ENCODE peak calls at places on chromosomes 13 and 19, in six cellular contexts. Y, X, N, V, C and U are unnamed samples.

GRCh38 chr13:26050568-26051230 is 1.1 kb downstream of the SHISA2 start:
- DNase-seq in Y (peak; percentile 65), X (no peak), N (peak; percentile 30), V (no peak), C (peak; percentile 51), U (peak; percentile 70)

GRCh38 chr13:25037057-25037813 is 58.7 kb upstream of the PABPC3 start:
- DNase-seq in Y (peak; percentile 74), X (peak; percentile 65), N (peak; percentile 59), V (no peak), C (peak; percentile 65), U (peak; percentile 91)

GRCh38 chr19:2424686-2425621 is 2.4 kb downstream of the TIMM13 start:
- DNase-seq in Y (peak; percentile 81), X (peak; percentile 69), N (peak; percentile 43), V (peak; percentile 67), C (peak; percentile 69), U (peak; percentile 84)

GRCh38 chr13:72556945-72557344 is 170.5 kb downstream of the MZT1 start:
- DNase-seq in Y (no peak), X (no peak), N (no peak), V (no peak), C (no peak), U (no peak)

GRCh38 chr13:23922005-23922932 is 25.0 kb upstream of the C1QTNF9B start:
- DNase-seq in Y (no peak), X (peak; percentile 31), N (no peak), V (no peak), C (no peak), U (peak; percentile 80)

GRCh38 chr13:93655132-93655531 is 428.5 kb downstream of the GPC6 start:
- DNase-seq in Y (no peak), X (no peak), N (no peak), V (no peak), C (no peak), U (no peak)

GRCh38 chr19:50516456-50516855 is 2.7 kb upstream of the ASPDH start:
- DNase-seq in Y (no peak), X (no peak), N (no peak), V (no peak), C (no peak), U (no peak)

GRCh38 chr19:900302-901111 is 7.2 kb downstream of the RNU6-9 start:
- DNase-seq in Y (peak; percentile 84), X (no peak), N (no peak), V (no peak), C (no peak), U (peak; percentile 59)

GRCh38 chr13:32022292-32022691 is 9.3 kb upstream of the FRY start:
- DNase-seq in Y (no peak), X (no peak), N (no peak), V (no peak), C (peak; percentile 64), U (no peak)

GRCh38 chr13:32639502-32640105 is 53.4 kb downstream of the PDS5B start:
- DNase-seq in Y (no peak), X (peak; percentile 77), N (peak; percentile 12), V (no peak), C (peak; percentile 67), U (peak; percentile 71)

GRCh38 chr13:32001392-32001768 is 30.2 kb upstream of the FRY start:
- DNase-seq in Y (peak; percentile 36), X (peak; percentile 41), N (peak; percentile 24), V (no peak), C (peak; percentile 65), U (peak; percentile 74)

GRCh38 chr13:111912991-111913781 is 153.8 kb upstream of the SOX1 start:
- DNase-seq in Y (peak; percentile 22), X (no peak), N (no peak), V (no peak), C (no peak), U (no peak)

GRCh38 chr13:63344711-63345110 is 1929.1 kb upstream of the PCDH20 start:
- DNase-seq in Y (no peak), X (no peak), N (no peak), V (no peak), C (no peak), U (no peak)

GRCh38 chr19:4455742-4456565 is 1.6 kb downstream of the UBXN6 start:
- DNase-seq in Y (no peak), X (peak; percentile 84), N (no peak), V (no peak), C (peak; percentile 63), U (peak; percentile 30)

GRCh38 chr19:29890392-29890791 is 51.6 kb upstream of the URI1 start:
- DNase-seq in Y (no peak), X (no peak), N (no peak), V (no peak), C (no peak), U (no peak)

GRCh38 chr19:54638683-54639082 is 8.4 kb downstream of the LILRB1 start:
- DNase-seq in Y (no peak), X (no peak), N (no peak), V (no peak), C (no peak), U (no peak)

GRCh38 chr19:55088543-55089265 is 13.0 kb downstream of the EPS8L1 start:
- DNase-seq in Y (peak; percentile 86), X (peak; percentile 43), N (peak; percentile 92), V (no peak), C (peak; percentile 76), U (peak; percentile 85)

GRCh38 chr19:38676023-38676877 is 28.8 kb downstream of the ACTN4 start:
- DNase-seq in Y (no peak), X (peak; percentile 78), N (no peak), V (no peak), C (peak; percentile 94), U (no peak)

GRCh38 chr13:72163671-72164070 is 296.7 kb upstream of the DACH1 start:
- DNase-seq in Y (no peak), X (no peak), N (peak; percentile 8), V (no peak), C (no peak), U (no peak)

GRCh38 chr13:73273737-73274136 is 214.9 kb downstream of the KLF5 start:
- DNase-seq in Y (no peak), X (peak; percentile 89), N (no peak), V (no peak), C (peak; percentile 59), U (no peak)

GRCh38 chr13:51873837-51874236 is 12.1 kb downstream of the CCDC70 start:
- DNase-seq in Y (no peak), X (no peak), N (no peak), V (no peak), C (no peak), U (no peak)

GRCh38 chr19:3098515-3099346 is 4.6 kb downstream of the GNA11 start:
- DNase-seq in Y (no peak), X (peak; percentile 23), N (no peak), V (no peak), C (peak; percentile 60), U (no peak)

GRCh38 chr13:110771194-110771593 is 57.7 kb downstream of the ING1 start:
- DNase-seq in Y (no peak), X (peak; percentile 29), N (no peak), V (no peak), C (no peak), U (no peak)
- H2BK5ac ChIP-seq in Y (no peak overlapping the region), X (no peak overlapping the region), N (no peak overlapping the region), V (no peak overlapping the region), C (no peak overlapping the region), U (no peak overlapping the region)

GRCh38 chr13:43008591-43008990 is 14.8 kb upstream of the DNAJC15 start:
- DNase-seq in Y (no peak), X (no peak), N (no peak), V (no peak), C (no peak), U (no peak)
- H3K4me1 ChIP-seq in Y (no peaks in the 10 kb centered on the region), X (peaks cover 20% of the 10 kb centered on the region), N (peaks cover 5% of the 10 kb centered on the region), V (no peaks in the 10 kb centered on the region), C (peaks cover 3% of the 10 kb centered on the region), U (no peaks in the 10 kb centered on the region)

GRCh38 chr13:48873598-48873997 is 102.1 kb upstream of the FNDC3A start:
- DNase-seq in Y (peak; percentile 85), X (peak; percentile 59), N (no peak), V (peak; percentile 47), C (peak; percentile 50), U (peak; percentile 96)
- H2BK15ac ChIP-seq in Y (no peak overlapping the region), X (no peak overlapping the region), N (no peak overlapping the region), V (no peak overlapping the region), C (no peak overlapping the region), U (no peak overlapping the region)

GRCh38 chr19:52191951-52192350 is 2.1 kb downstream of the PPP2R1A start:
- DNase-seq in Y (no peak), X (no peak), N (no peak), V (no peak), C (peak; percentile 1), U (no peak)

GRCh38 chr19:52188822-52189744 is 769 bp upstream of the PPP2R1A start:
- DNase-seq in Y (no peak), X (no peak), N (no peak), V (peak; percentile 25), C (no peak), U (no peak)

GRCh38 chr19:52191374-52191773 is 1.5 kb downstream of the PPP2R1A start:
- DNase-seq in Y (no peak), X (no peak), N (no peak), V (no peak), C (no peak), U (no peak)

GRCh38 chr19:52189745-52190678 is at the start of gene PPP2R1A:
- DNase-seq in Y (peak; percentile 100), X (peak; percentile 100), N (peak; percentile 100), V (peak; percentile 100), C (peak; percentile 100), U (peak; percentile 100)

DNA sequence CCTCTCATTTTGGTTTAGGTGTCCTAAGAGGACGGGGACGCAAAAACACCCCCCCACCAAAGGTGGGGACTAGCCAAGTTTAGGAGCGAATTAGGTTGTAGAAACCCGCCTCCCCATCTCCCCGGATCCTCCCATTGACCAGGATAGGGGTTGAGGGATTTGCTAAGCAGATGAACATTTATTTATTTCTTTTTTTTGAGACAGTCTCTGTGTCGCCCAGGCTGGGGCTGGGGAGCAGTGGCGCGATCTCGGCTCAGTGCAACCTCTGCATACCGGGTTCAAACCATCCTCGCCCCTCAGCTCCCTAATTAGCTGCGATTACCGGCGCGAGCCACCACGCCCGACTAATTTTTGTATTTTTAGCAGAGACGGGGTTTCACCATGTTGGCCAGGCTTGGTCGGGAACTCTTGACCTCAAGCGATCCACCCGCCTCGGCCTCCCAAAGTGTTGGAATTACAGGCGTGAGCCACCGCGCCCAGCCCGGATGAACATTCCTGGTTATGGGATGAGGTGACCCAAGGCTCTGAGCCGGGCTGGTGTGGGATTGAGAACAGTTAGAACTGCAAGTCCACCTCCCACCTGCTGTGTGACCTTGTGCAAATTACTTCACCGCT is 934 bp downstream of the PPP2R1A start:
- DNase-seq in Y (no peak), X (peak; percentile 46), N (peak; percentile 27), V (no peak), C (peak; percentile 56), U (peak; percentile 41)
- H2BK5ac ChIP-seq in Y (no peak overlapping the region), X (peak overlapping the region; percentile 98), N (peak overlapping the region; percentile 96), V (peak overlapping the region; percentile 98), C (peak overlapping the region; percentile 59), U (peak overlapping the region; percentile 13)

GRCh38 chr13:59689057-59689456 is 474.7 kb downstream of the DIAPH3 start:
- DNase-seq in Y (peak; percentile 34), X (no peak), N (no peak), V (peak; percentile 17), C (no peak), U (peak; percentile 94)
- H3K4me1 ChIP-seq in Y (peaks cover 3% of the 10 kb centered on the region), X (peaks cover 8% of the 10 kb centered on the region), N (peaks cover 2% of the 10 kb centered on the region), V (peaks cover under 1% of the 10 kb centered on the region), C (no peaks in the 10 kb centered on the region), U (peaks cover 4% of the 10 kb centered on the region)

DNA sequence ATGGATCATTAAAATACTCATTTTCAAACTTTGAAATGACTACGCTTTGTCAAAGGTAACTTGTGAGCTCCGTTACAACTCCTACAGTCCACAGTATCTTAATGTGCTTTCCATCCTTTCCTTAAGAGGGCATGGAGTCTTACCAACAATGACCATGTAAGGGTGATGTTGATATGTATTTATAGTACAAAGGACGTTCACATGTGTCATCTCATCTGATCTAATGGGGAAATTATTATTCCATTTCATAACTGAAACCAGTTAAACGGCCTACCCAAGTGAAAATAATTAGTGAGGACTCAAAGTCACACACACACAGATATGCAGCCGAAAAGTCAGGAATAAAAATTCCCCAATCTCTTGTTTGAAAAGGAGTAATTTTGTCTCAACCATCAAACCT is 9.6 kb downstream of the USP12 start:
- DNase-seq in Y (no peak), X (peak; percentile 35), N (no peak), V (no peak), C (no peak), U (no peak)
- H2BK15ac ChIP-seq in Y (no peak overlapping the region), X (no peak overlapping the region), N (no peak overlapping the region), V (no peak overlapping the region), C (no peak overlapping the region), U (no peak overlapping the region)